ENCODE peak calls at places on chromosomes 12 and 14, in ten cellular contexts. One of them, this sample, is unnamed.

GRCh38 chr12:55729592-55730446 is 1.0 kb upstream of the CD63 start:
- DNase-seq in HT-29: peak
- DNase-seq in HFF-Myc: peak
- DNase-seq in NCI-H748 treated with DMSO at 0.1 percent for 48 hours: peak
- DNase-seq in RWPE1: peak
- DNase-seq in prostate gland: peak
- DNase-seq in psoas muscle: peak
- DNase-seq in GM23248: peak
- DNase-seq in hepatocyte: peak
- DNase-seq in frontal cortex: peak
- DNase-seq in this sample: peak

GRCh38 chr14:23951590-23952143 is 1.9 kb upstream of the DHRS4 start:
- DNase-seq in HT-29: no peak
- DNase-seq in HFF-Myc: no peak
- DNase-seq in NCI-H748 treated with DMSO at 0.1 percent for 48 hours: no peak
- DNase-seq in RWPE1: no peak
- DNase-seq in prostate gland: no peak
- DNase-seq in psoas muscle: no peak
- DNase-seq in GM23248: peak
- DNase-seq in hepatocyte: no peak
- DNase-seq in frontal cortex: no peak
- DNase-seq in this sample: no peak

GRCh38 chr12:12673296-12673695 is 22.7 kb downstream of the GPR19 start:
- DNase-seq in HT-29: no peak
- DNase-seq in HFF-Myc: no peak
- DNase-seq in NCI-H748 treated with DMSO at 0.1 percent for 48 hours: no peak
- DNase-seq in RWPE1: no peak
- DNase-seq in prostate gland: no peak
- DNase-seq in psoas muscle: no peak
- DNase-seq in GM23248: no peak
- DNase-seq in hepatocyte: no peak
- DNase-seq in frontal cortex: no peak
- DNase-seq in this sample: no peak

GRCh38 chr14:75278422-75279152 is at the start of gene FOS:
- DNase-seq in HT-29: peak
- DNase-seq in HFF-Myc: peak
- DNase-seq in NCI-H748 treated with DMSO at 0.1 percent for 48 hours: peak
- DNase-seq in RWPE1: peak
- DNase-seq in prostate gland: peak
- DNase-seq in psoas muscle: peak
- DNase-seq in GM23248: peak
- DNase-seq in hepatocyte: peak
- DNase-seq in frontal cortex: peak
- DNase-seq in this sample: peak

GRCh38 chr12:241266-241665 is 21.4 kb downstream of the SLC6A13 start:
- DNase-seq in HT-29: no peak
- DNase-seq in HFF-Myc: no peak
- DNase-seq in NCI-H748 treated with DMSO at 0.1 percent for 48 hours: no peak
- DNase-seq in RWPE1: no peak
- DNase-seq in prostate gland: no peak
- DNase-seq in psoas muscle: no peak
- DNase-seq in GM23248: no peak
- DNase-seq in hepatocyte: no peak
- DNase-seq in frontal cortex: no peak
- DNase-seq in this sample: no peak

GRCh38 chr12:8644345-8645248 is 18.0 kb downstream of the MFAP5 start:
- DNase-seq in HT-29: no peak
- DNase-seq in HFF-Myc: no peak
- DNase-seq in NCI-H748 treated with DMSO at 0.1 percent for 48 hours: no peak
- DNase-seq in RWPE1: no peak
- DNase-seq in prostate gland: no peak
- DNase-seq in psoas muscle: no peak
- DNase-seq in GM23248: peak
- DNase-seq in hepatocyte: no peak
- DNase-seq in frontal cortex: no peak
- DNase-seq in this sample: no peak

GRCh38 chr12:125461831-125462230 is 396.6 kb downstream of the AACS start:
- DNase-seq in HT-29: no peak
- DNase-seq in HFF-Myc: no peak
- DNase-seq in NCI-H748 treated with DMSO at 0.1 percent for 48 hours: no peak
- DNase-seq in RWPE1: no peak
- DNase-seq in prostate gland: no peak
- DNase-seq in psoas muscle: no peak
- DNase-seq in GM23248: no peak
- DNase-seq in hepatocyte: no peak
- DNase-seq in frontal cortex: no peak
- DNase-seq in this sample: no peak

GRCh38 chr12:108306014-108306501 is 33.1 kb downstream of the CMKLR1 start:
- DNase-seq in HT-29: peak
- DNase-seq in HFF-Myc: peak
- DNase-seq in NCI-H748 treated with DMSO at 0.1 percent for 48 hours: no peak
- DNase-seq in RWPE1: peak
- DNase-seq in prostate gland: no peak
- DNase-seq in psoas muscle: no peak
- DNase-seq in GM23248: peak
- DNase-seq in hepatocyte: peak
- DNase-seq in frontal cortex: no peak
- DNase-seq in this sample: peak

GRCh38 chr12:132026796-132027500 is 77.2 kb downstream of the EP400 start:
- DNase-seq in HT-29: no peak
- DNase-seq in HFF-Myc: no peak
- DNase-seq in NCI-H748 treated with DMSO at 0.1 percent for 48 hours: no peak
- DNase-seq in RWPE1: no peak
- DNase-seq in prostate gland: no peak
- DNase-seq in psoas muscle: no peak
- DNase-seq in GM23248: no peak
- DNase-seq in hepatocyte: no peak
- DNase-seq in frontal cortex: no peak
- DNase-seq in this sample: no peak